ENCODE peak calls at places on chromosomes 5 and 9, in seven cellular contexts. P, B, K, R, U, S and Q are unnamed samples.
A peak's percentile ranks its signal among the peaks of the same experiment; 100 is the strongest.

GRCh38 chr9:133273098-133273497 is 1.9 kb downstream of the ABO start:
- DNase-seq in R (no peak), B (no peak), P (no peak), U (no peak), K (no peak), S (no peak), Q (no peak)

GRCh38 chr9:112764344-112764743 is 13.8 kb downstream of the SNX30 start:
- DNase-seq in P (peak; percentile 91), R (peak; percentile 50), U (no peak), K (peak; percentile 83), B (no peak), S (no peak), Q (peak; percentile 57)

GRCh38 chr9:4117835-4118610 is 181.8 kb downstream of the GLIS3 start:
- DNase-seq in P (no peak), U (no peak), S (peak; percentile 36), K (no peak), B (peak; percentile 68), R (no peak), Q (peak; percentile 37)

GRCh38 chr9:122394265-122395242 is 23.7 kb downstream of the PTGS1 start:
- DNase-seq in U (no peak), B (no peak), P (peak; percentile 95), R (peak; percentile 58), K (no peak), S (no peak), Q (no peak)

GRCh38 chr5:165242701-165243100 is 1737.3 kb downstream of the MAT2B start:
- DNase-seq in U (no peak), P (no peak), B (no peak), S (no peak), K (no peak), R (no peak), Q (no peak)

GRCh38 chr5:32173394-32174010 is 617 bp downstream of the GOLPH3 start:
- DNase-seq in R (peak; percentile 67), P (peak; percentile 52), U (no peak), K (peak; percentile 79), B (peak; percentile 70), S (no peak), Q (peak; percentile 72)

GRCh38 chr9:127223266-127223665 is 41.3 kb upstream of the GARNL3 start:
- DNase-seq in S (no peak), P (no peak), R (no peak), U (no peak), K (no peak), B (no peak), Q (no peak)

GRCh38 chr5:133357758-133358157 is 254.6 kb downstream of the FSTL4 start:
- DNase-seq in B (no peak), K (no peak), U (no peak), P (no peak), R (no peak), S (no peak), Q (no peak)

GRCh38 chr5:179118756-179119414 is 58.7 kb downstream of the ZNF354C start:
- DNase-seq in K (no peak), P (no peak), S (no peak), R (no peak), U (no peak), B (no peak), Q (no peak)

GRCh38 chr9:30012622-30013021 is 2371.8 kb upstream of the ACO1 start:
- DNase-seq in P (no peak), K (no peak), S (no peak), R (no peak), B (no peak), U (no peak), Q (no peak)

GRCh38 chr5:137393196-137393993 is 105.7 kb downstream of the SPOCK1 start:
- DNase-seq in U (no peak), P (no peak), S (no peak), R (no peak), B (no peak), K (no peak), Q (no peak)

GRCh38 chr9:3969846-3970245 is 330.0 kb downstream of the GLIS3 start:
- DNase-seq in P (no peak), S (no peak), K (no peak), B (no peak), R (no peak), U (no peak), Q (no peak)

GRCh38 chr5:436641-436975 is 6.4 kb upstream of the EXOC3 start:
- DNase-seq in R (no peak), U (no peak), B (no peak), P (no peak), S (no peak), K (no peak), Q (no peak)

GRCh38 chr9:106897681-106898080 is 34.7 kb downstream of the ZNF462 start:
- DNase-seq in U (no peak), S (no peak), B (no peak), P (no peak), R (no peak), K (no peak), Q (no peak)
- H4K8ac ChIP-seq in U (no peak overlapping the region), S (no peak overlapping the region), B (no peak overlapping the region), P (no peak overlapping the region), R (no peak overlapping the region), K (no peak overlapping the region), Q (no peak overlapping the region)

GRCh38 chr9:18770509-18770908 is 262.5 kb downstream of the SAXO1 start:
- DNase-seq in P (no peak), S (no peak), U (no peak), K (no peak), B (no peak), R (no peak), Q (no peak)
- H4K8ac ChIP-seq in P (no peak overlapping the region), S (no peak overlapping the region), U (no peak overlapping the region), K (no peak overlapping the region), B (no peak overlapping the region), R (no peak overlapping the region), Q (no peak overlapping the region)

GRCh38 chr5:125812631-125813030 is 610.6 kb upstream of the GRAMD2B start:
- DNase-seq in R (no peak), K (no peak), U (no peak), B (no peak), S (no peak), P (no peak), Q (no peak)
- H4K8ac ChIP-seq in R (no peak overlapping the region), K (no peak overlapping the region), U (no peak overlapping the region), B (no peak overlapping the region), S (no peak overlapping the region), P (no peak overlapping the region), Q (no peak overlapping the region)

GRCh38 chr5:153816870-153817269 is 221.8 kb downstream of the FAM114A2 start:
- DNase-seq in K (no peak), S (no peak), B (no peak), P (no peak), U (no peak), R (peak; percentile 56), Q (peak; percentile 9)
- H4K8ac ChIP-seq in K (no peak overlapping the region), S (no peak overlapping the region), B (no peak overlapping the region), P (no peak overlapping the region), U (no peak overlapping the region), R (no peak overlapping the region), Q (no peak overlapping the region)

DNA sequence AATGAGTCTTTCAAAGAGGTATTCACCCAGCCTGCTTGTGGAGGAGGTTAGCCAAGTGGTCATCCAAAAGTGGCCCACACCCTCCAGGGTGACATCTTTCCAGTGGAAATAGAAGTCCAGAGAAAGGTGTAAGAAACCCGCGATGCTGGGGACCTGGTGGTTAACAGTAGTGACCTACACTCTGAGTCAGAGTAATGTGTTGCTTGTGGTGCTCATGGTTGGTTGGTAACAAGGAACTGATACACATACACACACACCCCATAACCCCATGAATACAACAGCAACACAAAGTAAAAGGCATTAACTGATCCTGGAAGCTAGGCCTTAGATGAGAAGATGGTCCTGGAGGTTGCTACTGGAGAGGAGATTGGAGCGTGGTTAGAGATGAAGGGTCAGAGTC is 26.9 kb downstream of the MRPS30 start:
- DNase-seq in U (no peak), S (no peak), P (no peak), K (no peak), B (no peak), R (no peak), Q (no peak)
- H4K8ac ChIP-seq in U (no peak overlapping the region), S (no peak overlapping the region), P (no peak overlapping the region), K (no peak overlapping the region), B (no peak overlapping the region), R (no peak overlapping the region), Q (no peak overlapping the region)